ENCODE peak calls at places on chromosomes 1 and 21, in four cellular contexts. One of them, this sample, is unnamed.

GRCh38 chr1:160144921-160145320 is 6.5 kb upstream of the ATP1A4 start:
- DNase-seq in tibial nerve: no peak
- DNase-seq in BJ: no peak
- DNase-seq in A549: no peak
- DNase-seq in this sample: peak; percentile 11

GRCh38 chr21:16794944-16795343 is 717.9 kb upstream of the CXADR start:
- DNase-seq in A549: peak; percentile 73
- DNase-seq in BJ: peak; percentile 78
- DNase-seq in tibial nerve: no peak
- DNase-seq in this sample: peak; percentile 42

GRCh38 chr21:31480228-31480627 is 136.2 kb upstream of the TIAM1 start:
- DNase-seq in tibial nerve: no peak
- DNase-seq in A549: no peak
- DNase-seq in BJ: no peak
- DNase-seq in this sample: no peak

GRCh38 chr1:7420706-7421105 is 350.4 kb upstream of the VAMP3 start:
- DNase-seq in A549: no peak
- DNase-seq in tibial nerve: no peak
- DNase-seq in BJ: no peak
- DNase-seq in this sample: no peak

GRCh38 chr1:119768778-119769177 is at the start of gene HMGCS2:
- DNase-seq in tibial nerve: no peak
- DNase-seq in A549: no peak
- DNase-seq in BJ: no peak
- DNase-seq in this sample: no peak

GRCh38 chr1:75632350-75632949 is 21.5 kb upstream of the SLC44A5 start:
- DNase-seq in A549: peak; percentile 22
- DNase-seq in tibial nerve: no peak
- DNase-seq in BJ: no peak
- DNase-seq in this sample: no peak

GRCh38 chr1:175278729-175279128 is 86.2 kb upstream of the KIAA0040 start:
- DNase-seq in BJ: no peak
- DNase-seq in tibial nerve: no peak
- DNase-seq in A549: no peak
- DNase-seq in this sample: no peak

GRCh38 chr1:55700359-55701130 is 485.4 kb upstream of the USP24 start:
- DNase-seq in tibial nerve: no peak
- DNase-seq in A549: no peak
- DNase-seq in BJ: no peak
- DNase-seq in this sample: peak; percentile 68

GRCh38 chr1:6185151-6185550 is 5.0 kb upstream of the CHD5 start:
- DNase-seq in tibial nerve: no peak
- DNase-seq in BJ: peak; percentile 63
- DNase-seq in A549: no peak
- DNase-seq in this sample: no peak

GRCh38 chr1:22731924-22732522 is 21.4 kb downstream of the EPHB2 start:
- DNase-seq in A549: peak; percentile 43
- DNase-seq in BJ: no peak
- DNase-seq in tibial nerve: no peak
- DNase-seq in this sample: no peak

GRCh38 chr1:31414692-31415370 is 1.8 kb downstream of the SERINC2 start:
- DNase-seq in A549: no peak
- DNase-seq in tibial nerve: no peak
- DNase-seq in BJ: no peak
- DNase-seq in this sample: no peak

GRCh38 chr1:152745289-152745704 is 12.5 kb upstream of the KPRP start:
- DNase-seq in A549: peak; percentile 31
- DNase-seq in tibial nerve: no peak
- DNase-seq in BJ: no peak
- DNase-seq in this sample: no peak

GRCh38 chr21:43290529-43291346 is 121.9 kb downstream of the CRYAA start:
- DNase-seq in A549: no peak
- DNase-seq in BJ: no peak
- DNase-seq in tibial nerve: no peak
- DNase-seq in this sample: no peak

GRCh38 chr1:8717148-8717547 is 100.3 kb downstream of the RERE start:
- DNase-seq in A549: no peak
- DNase-seq in tibial nerve: no peak
- DNase-seq in BJ: no peak
- DNase-seq in this sample: no peak

GRCh38 chr1:148362141-148362929 is 120.8 kb downstream of the PPIAL4G start:
- DNase-seq in tibial nerve: no peak
- DNase-seq in BJ: no peak
- DNase-seq in A549: no peak
- DNase-seq in this sample: no peak

GRCh38 chr21:41168391-41169257 is 664 bp downstream of the BACE2 start:
- DNase-seq in BJ: no peak
- DNase-seq in A549: peak; percentile 29
- DNase-seq in tibial nerve: peak; percentile 60
- DNase-seq in this sample: peak; percentile 62

GRCh38 chr1:115330480-115331013 is 7.5 kb downstream of the NGF start:
- DNase-seq in BJ: peak; percentile 95
- DNase-seq in A549: no peak
- DNase-seq in tibial nerve: peak; percentile 51
- DNase-seq in this sample: peak; percentile 71

GRCh38 chr1:160548960-160549664 is 26.1 kb upstream of the SLAMF6 start:
- DNase-seq in BJ: no peak
- DNase-seq in tibial nerve: no peak
- DNase-seq in A549: no peak
- DNase-seq in this sample: no peak

GRCh38 chr1:36024761-36025303 is 59.1 kb upstream of the TEKT2 start:
- DNase-seq in BJ: no peak
- DNase-seq in tibial nerve: no peak
- DNase-seq in A549: no peak
- DNase-seq in this sample: no peak

GRCh38 chr1:36027766-36028165 is 56.1 kb upstream of the TEKT2 start:
- DNase-seq in tibial nerve: no peak
- DNase-seq in BJ: no peak
- DNase-seq in A549: no peak
- DNase-seq in this sample: no peak

GRCh38 chr1:36023098-36023769 is 60.7 kb upstream of the TEKT2 start:
- DNase-seq in tibial nerve: no peak
- DNase-seq in BJ: no peak
- DNase-seq in A549: no peak
- DNase-seq in this sample: no peak
- H3K4me3 ChIP-seq in tibial nerve: no peak overlapping the region
- H3K4me3 ChIP-seq in BJ: no peak overlapping the region
- H3K4me3 ChIP-seq in A549: no peak overlapping the region
- H3K4me3 ChIP-seq in this sample: no peak overlapping the region

DNA sequence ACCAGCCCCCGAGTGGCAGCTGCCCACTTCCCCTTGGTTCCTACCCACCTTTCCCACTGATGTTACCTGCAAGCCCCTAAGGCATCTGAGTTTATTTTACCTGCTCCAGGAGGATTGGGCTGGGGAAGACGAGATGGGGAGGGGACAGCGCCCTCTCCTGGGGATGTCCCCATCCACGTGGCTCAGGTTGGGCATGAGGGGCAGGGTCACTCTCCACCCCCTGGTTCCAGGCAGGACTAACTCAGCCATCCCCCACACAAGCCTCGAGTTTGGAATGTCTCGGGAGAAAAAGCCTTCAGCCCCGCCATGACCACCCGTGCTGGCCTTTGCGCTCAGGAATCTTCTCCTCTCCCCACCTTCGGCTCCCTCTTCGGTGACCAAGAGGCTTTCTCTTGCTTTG is 90.0 kb downstream of the ARHGEF10L start:
- DNase-seq in A549: no peak
- DNase-seq in tibial nerve: no peak
- DNase-seq in BJ: no peak
- DNase-seq in this sample: no peak
- TF ChIP-seq CTCF in A549: no peak
- TF ChIP-seq CTCF in tibial nerve: no peak
- TF ChIP-seq CTCF in BJ: peak; percentile 27
- TF ChIP-seq CTCF in this sample: peak; percentile 47

GRCh38 chr1:109689844-109690405 is 2.3 kb downstream of the GSTM1 start:
- DNase-seq in BJ: no peak
- DNase-seq in A549: no peak
- DNase-seq in tibial nerve: no peak
- DNase-seq in this sample: no peak

GRCh38 chr1:109687641-109688499 is at the start of gene GSTM1:
- DNase-seq in A549: no peak
- DNase-seq in BJ: no peak
- DNase-seq in tibial nerve: no peak
- DNase-seq in this sample: peak; percentile 19

GRCh38 chr1:109691762-109692161 is 4.1 kb downstream of the GSTM1 start:
- DNase-seq in tibial nerve: no peak
- DNase-seq in BJ: no peak
- DNase-seq in A549: no peak
- DNase-seq in this sample: no peak
- H3K4me3 ChIP-seq in tibial nerve: no peak overlapping the region
- H3K4me3 ChIP-seq in BJ: no peak overlapping the region
- H3K4me3 ChIP-seq in A549: no peak overlapping the region
- H3K4me3 ChIP-seq in this sample: no peak overlapping the region

GRCh38 chr1:227730630-227731151 is 4.4 kb downstream of the JMJD4 start:
- DNase-seq in A549: no peak
- DNase-seq in BJ: no peak
- DNase-seq in tibial nerve: no peak
- DNase-seq in this sample: no peak
- TF ChIP-seq CTCF in A549: no peak
- TF ChIP-seq CTCF in BJ: no peak
- TF ChIP-seq CTCF in tibial nerve: no peak
- TF ChIP-seq CTCF in this sample: no peak

This sample was measured in retinal pigment epithelial cell.